ENCODE peak calls at places on chromosomes 5 and 9, in five cellular contexts. S is OCI-LY7, Q is mesenchymal stem cell, O is keratinocyte, Z is HepG2. F is an unnamed sample.

GRCh38 chr5:102807878-102808502 is 52.9 kb downstream of the PAM start:
- DNase-seq in S (no peak), Q (peak; percentile 91), O (no peak), Z (no peak), F (no peak)

GRCh38 chr9:33415152-33416038 is 13.0 kb upstream of the AQP7 start:
- DNase-seq in S (peak; percentile 81), Q (peak; percentile 39), O (no peak), Z (peak; percentile 99), F (peak; percentile 96)

GRCh38 chr5:147321569-147321968 is 86.7 kb downstream of the STK32A start:
- DNase-seq in S (no peak), Q (no peak), O (no peak), Z (no peak), F (no peak)

GRCh38 chr9:20621553-20622329 is 558 bp downstream of the MLLT3 start:
- DNase-seq in S (peak; percentile 57), Q (peak; percentile 82), O (no peak), Z (peak; percentile 20), F (peak; percentile 26)

GRCh38 chr9:84697494-84698114 is 28.1 kb downstream of the NTRK2 start:
- DNase-seq in S (peak; percentile 22), Q (peak; percentile 53), O (peak; percentile 17), Z (peak; percentile 22), F (peak; percentile 46)

GRCh38 chr9:76757274-76757673 is 7.0 kb upstream of the PCA3 start:
- DNase-seq in S (no peak), Q (no peak), O (no peak), Z (no peak), F (no peak)

GRCh38 chr9:34374905-34375552 is 1.7 kb downstream of the MYORG start:
- DNase-seq in S (peak; percentile 24), Q (no peak), O (no peak), Z (peak; percentile 94), F (peak; percentile 54)

GRCh38 chr5:1563051-1563461 is 39.3 kb upstream of the LPCAT1 start:
- DNase-seq in S (no peak), Q (no peak), O (no peak), Z (no peak), F (no peak)

GRCh38 chr9:104774831-104775573 is 11.1 kb downstream of the NIPSNAP3B start:
- DNase-seq in S (peak; percentile 59), Q (no peak), O (no peak), Z (no peak), F (no peak)

GRCh38 chr9:14372437-14373318 is 58.7 kb upstream of the NFIB start:
- DNase-seq in S (no peak), Q (peak; percentile 81), O (no peak), Z (peak; percentile 53), F (peak; percentile 84)

GRCh38 chr5:177471610-177472356 is 1.7 kb downstream of the DBN1 start:
- DNase-seq in S (no peak), Q (no peak), O (no peak), Z (no peak), F (no peak)
- H3K4me1 ChIP-seq in S (peaks cover 10% of the 10 kb centered on the region), Q (peaks cover 61% of the 10 kb centered on the region), O (peaks cover 35% of the 10 kb centered on the region), Z (peaks cover 46% of the 10 kb centered on the region), F (peaks cover 21% of the 10 kb centered on the region)

DNA sequence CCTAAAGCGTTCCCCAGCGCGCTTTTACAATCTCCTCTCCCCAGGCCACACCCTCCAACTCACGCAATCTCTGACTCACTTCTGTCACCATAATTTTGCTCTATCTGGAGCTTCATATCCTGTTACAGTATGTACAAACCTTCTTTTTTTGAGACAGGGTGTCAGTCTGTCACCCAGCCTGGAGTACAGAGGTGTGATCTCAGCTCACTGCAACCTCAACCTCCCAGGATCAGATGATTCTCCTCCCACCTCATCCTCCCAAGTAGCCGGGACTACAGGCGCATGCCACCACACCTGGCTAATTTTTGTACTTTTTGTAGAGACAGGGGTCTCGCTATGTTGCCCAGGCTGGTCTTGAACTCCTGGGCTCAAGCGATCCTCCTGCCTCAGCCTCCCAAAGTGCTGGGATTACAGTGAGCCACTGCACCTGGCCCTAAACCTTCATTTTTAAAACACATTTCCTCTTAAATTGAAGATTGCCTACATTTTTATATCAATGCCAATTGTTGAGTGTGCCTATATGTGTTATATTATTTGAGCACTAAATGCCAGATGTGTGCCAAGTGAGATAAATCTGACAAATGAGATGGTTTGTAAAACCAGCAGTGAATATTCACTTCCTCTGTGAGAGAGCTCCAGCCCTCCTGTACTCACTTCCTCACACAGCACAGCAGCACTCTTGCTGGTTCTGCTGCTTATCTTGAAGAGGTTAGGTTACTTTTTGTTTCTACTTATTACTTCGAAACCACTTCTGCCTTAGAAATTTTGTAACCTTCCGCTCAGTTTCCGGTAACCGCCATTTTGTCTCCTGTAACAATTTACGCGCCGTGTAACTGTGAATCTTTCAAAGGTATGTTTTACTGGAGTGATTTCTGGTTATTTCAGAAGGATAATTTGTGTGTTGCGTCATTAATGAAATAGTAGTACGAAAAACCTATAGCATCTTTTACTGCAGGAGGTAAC is 57.9 kb downstream of the DOCK8 start:
- DNase-seq in S (peak; percentile 91), Q (no peak), O (no peak), Z (no peak), F (no peak)
- H2AFZ ChIP-seq in S (peak overlapping the region; percentile 91), Q (no peak overlapping the region), O (no peak overlapping the region), Z (no peak overlapping the region), F (no peak overlapping the region)

GRCh38 chr5:119332978-119333401 is 22.8 kb upstream of the TNFAIP8 start:
- DNase-seq in S (peak; percentile 53), Q (no peak), O (no peak), Z (no peak), F (no peak)

GRCh38 chr5:119336262-119336661 is 19.6 kb upstream of the TNFAIP8 start:
- DNase-seq in S (peak; percentile 77), Q (no peak), O (no peak), Z (no peak), F (no peak)

GRCh38 chr5:119331566-119332095 is 24.2 kb upstream of the TNFAIP8 start:
- DNase-seq in S (no peak), Q (peak; percentile 54), O (no peak), Z (no peak), F (no peak)

GRCh38 chr5:119335261-119335677 is 20.6 kb upstream of the TNFAIP8 start:
- DNase-seq in S (no peak), Q (no peak), O (no peak), Z (no peak), F (no peak)

GRCh38 chr5:119333421-119333851 is 22.4 kb upstream of the TNFAIP8 start:
- DNase-seq in S (no peak), Q (no peak), O (peak; percentile 60), Z (no peak), F (no peak)
- H3K4me1 ChIP-seq in S (peaks cover 77% of the 10 kb centered on the region), Q (peaks cover 7% of the 10 kb centered on the region), O (peaks cover 57% of the 10 kb centered on the region), Z (peaks cover 13% of the 10 kb centered on the region), F (peaks cover 3% of the 10 kb centered on the region)

GRCh38 chr9:89173072-89173471 is 5.5 kb downstream of the SHC3 start:
- DNase-seq in S (no peak), Q (no peak), O (no peak), Z (no peak), F (no peak)

GRCh38 chr9:89171693-89172092 is 6.9 kb downstream of the SHC3 start:
- DNase-seq in S (no peak), Q (no peak), O (no peak), Z (no peak), F (peak; percentile 24)

GRCh38 chr9:89174291-89174690 is 4.3 kb downstream of the SHC3 start:
- DNase-seq in S (no peak), Q (no peak), O (no peak), Z (no peak), F (no peak)

GRCh38 chr9:89171231-89171630 is 7.4 kb downstream of the SHC3 start:
- DNase-seq in S (no peak), Q (no peak), O (no peak), Z (no peak), F (no peak)

DNA sequence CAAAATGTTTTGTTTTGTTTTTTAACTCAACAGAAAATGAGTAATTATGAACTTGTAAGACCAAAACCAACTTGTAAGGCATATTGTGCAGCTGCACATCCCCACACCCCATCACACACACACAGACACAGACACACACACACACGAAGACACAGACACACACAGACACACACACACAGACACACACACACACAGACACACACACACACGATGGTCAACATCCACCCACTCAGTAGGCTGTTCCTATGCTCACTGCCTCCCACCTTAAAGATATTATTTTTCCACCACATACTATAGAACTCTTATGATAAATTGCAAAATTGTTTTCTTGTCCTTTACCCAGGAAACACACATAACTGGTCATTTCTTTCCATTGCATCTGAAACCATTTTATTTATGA is 6.2 kb downstream of the SHC3 start:
- DNase-seq in S (no peak), Q (no peak), O (no peak), Z (no peak), F (no peak)
- H2AFZ ChIP-seq in S (no peak overlapping the region), Q (no peak overlapping the region), O (no peak overlapping the region), Z (no peak overlapping the region), F (no peak overlapping the region)

GRCh38 chr9:127976498-127976897 is 4.3 kb downstream of the EEIG1 start:
- DNase-seq in S (no peak), Q (no peak), O (no peak), Z (no peak), F (no peak)
- H3K4me1 ChIP-seq in S (peaks cover 68% of the 10 kb centered on the region), Q (peaks cover 69% of the 10 kb centered on the region), O (peaks cover 24% of the 10 kb centered on the region), Z (peaks cover 66% of the 10 kb centered on the region), F (peaks cover 17% of the 10 kb centered on the region)

F was measured in PC-3.